ENCODE peak calls at places on chromosome 4, in four cellular contexts. F, V, C and B are unnamed samples.

GRCh38 chr4:109721033-109721432 is 8.8 kb downstream of the PLA2G12A start:
- DNase-seq in F (no peak), V (peak), C (no peak), B (no peak)

GRCh38 chr4:7886250-7886973 is 53.2 kb downstream of the AFAP1 start:
- DNase-seq in F (no peak), V (no peak), C (no peak), B (no peak)

GRCh38 chr4:154566639-154567204 is 3.9 kb downstream of the FGB start:
- DNase-seq in F (no peak), V (no peak), C (no peak), B (no peak)

GRCh38 chr4:184825394-184826314 is at the start of gene ACSL1:
- DNase-seq in F (peak), V (peak), C (peak), B (peak)

GRCh38 chr4:133152801-133153526 is 3.9 kb downstream of the PCDH10 start:
- DNase-seq in F (no peak), V (no peak), C (no peak), B (no peak)

GRCh38 chr4:71026086-71026485 is 32.6 kb downstream of the DCK start:
- DNase-seq in F (no peak), V (peak), C (no peak), B (peak)

GRCh38 chr4:54539500-54540029 is 118.2 kb upstream of the KIT start:
- DNase-seq in F (peak), V (peak), C (no peak), B (peak)

GRCh38 chr4:28702571-28702970 is 1841.9 kb downstream of the STIM2 start:
- DNase-seq in F (no peak), V (peak), C (no peak), B (peak)

GRCh38 chr4:2924286-2924685 is 38.9 kb downstream of the NOP14 start:
- DNase-seq in F (no peak), V (no peak), C (no peak), B (no peak)

GRCh38 chr4:187304131-187304530 is 580.5 kb upstream of the FAT1 start:
- DNase-seq in F (no peak), V (no peak), C (no peak), B (no peak)

GRCh38 chr4:169120624-169121023 is 110.6 kb upstream of the CBR4 start:
- DNase-seq in F (no peak), V (no peak), C (no peak), B (no peak)

GRCh38 chr4:138741366-138741765 is 274.2 kb upstream of the NOCT start:
- DNase-seq in F (no peak), V (no peak), C (no peak), B (no peak)

GRCh38 chr4:14023036-14023435 is 395.5 kb upstream of the BOD1L1 start:
- DNase-seq in F (no peak), V (no peak), C (no peak), B (no peak)

GRCh38 chr4:88843067-88843723 is 145.6 kb upstream of the NAP1L5 start:
- DNase-seq in F (no peak), V (no peak), C (no peak), B (no peak)

GRCh38 chr4:2799971-2800690 is 7.2 kb downstream of the SH3BP2 start:
- DNase-seq in F (no peak), V (no peak), C (no peak), B (no peak)

GRCh38 chr4:133147922-133148689 is 988 bp upstream of the PCDH10 start:
- DNase-seq in F (peak), V (no peak), C (no peak), B (peak)